ENCODE peak calls at places on chromosome 15, in seven cellular contexts. H, G, I, F, N, C and J are unnamed samples.

GRCh38 chr15:76337739-76338554 is 1.4 kb downstream of the ISL2 start:
- DNase-seq in F (no peak), H (peak; percentile 62), C (no peak), G (peak; percentile 41), N (no peak), I (no peak), J (no peak)

GRCh38 chr15:55899537-55899936 is 93.9 kb downstream of the NEDD4 start:
- DNase-seq in F (no peak), C (no peak), I (no peak), N (no peak), H (no peak), G (no peak), J (no peak)

GRCh38 chr15:65309882-65310418 is 5.5 kb downstream of the RNU5B-1 start:
- DNase-seq in H (peak; percentile 57), I (no peak), C (no peak), N (no peak), G (no peak), F (no peak), J (no peak)

GRCh38 chr15:91872356-91873132 is 19.0 kb downstream of the SLCO3A1 start:
- DNase-seq in C (no peak), H (peak; percentile 58), I (peak; percentile 67), G (no peak), F (no peak), N (no peak), J (peak; percentile 85)

GRCh38 chr15:50778089-50778488 is 12.6 kb upstream of the SPPL2A start:
- DNase-seq in G (no peak), I (no peak), H (no peak), N (no peak), C (no peak), F (no peak), J (no peak)

GRCh38 chr15:33735637-33736247 is 232.6 kb upstream of the CHRM5 start:
- DNase-seq in N (no peak), G (peak; percentile 15), I (peak; percentile 60), F (peak; percentile 22), H (peak; percentile 73), C (no peak), J (no peak)

GRCh38 chr15:52340093-52340492 is 44.5 kb upstream of the MYO5C start:
- DNase-seq in C (no peak), G (no peak), F (no peak), H (no peak), I (no peak), N (no peak), J (no peak)

GRCh38 chr15:100631831-100632230 is 29.4 kb downstream of the ASB7 start:
- DNase-seq in F (no peak), H (no peak), G (no peak), N (no peak), C (no peak), I (no peak), J (no peak)

GRCh38 chr15:71146597-71146996 is 31.3 kb downstream of the THSD4 start:
- DNase-seq in H (no peak), N (no peak), I (no peak), F (no peak), C (no peak), G (no peak), J (no peak)

GRCh38 chr15:24899367-24899766 is 55.4 kb upstream of the SNRPN start:
- DNase-seq in C (no peak), G (no peak), F (no peak), H (no peak), I (no peak), N (no peak), J (no peak)

GRCh38 chr15:75731248-75732100 is 18.8 kb upstream of the CSPG4 start:
- DNase-seq in H (no peak), G (no peak), F (no peak), N (no peak), C (no peak), I (no peak), J (peak; percentile 73)

GRCh38 chr15:75171408-75171807 is 30.3 kb upstream of the C15orf39 start:
- DNase-seq in N (no peak), I (no peak), F (no peak), G (peak; percentile 79), C (peak; percentile 86), H (no peak), J (peak; percentile 67)

GRCh38 chr15:62568004-62568403 is 402.9 kb upstream of the C2CD4B start:
- DNase-seq in I (no peak), C (no peak), H (no peak), N (no peak), G (no peak), F (no peak), J (no peak)

GRCh38 chr15:88621789-88622604 is 857 bp downstream of the AEN start:
- DNase-seq in F (no peak), C (peak; percentile 29), I (no peak), N (no peak), G (peak; percentile 46), H (peak; percentile 62), J (no peak)

GRCh38 chr15:77009646-77010311 is 14.9 kb downstream of the PSTPIP1 start:
- DNase-seq in G (no peak), I (no peak), C (peak; percentile 33), F (no peak), N (no peak), H (peak; percentile 51), J (no peak)